ENCODE peak calls at places on chromosomes 6 and 20, in seven cellular contexts. P is D721Med; W is fibroblast of villous mesenchyme; G is neuronal stem cell; Y is iPS-NIHi11; A is HEK293T; X is naive thymus-derived CD4-positive, alpha-beta T cell. R is an unnamed sample.

GRCh38 chr6:127585123-127585522 is 8.1 kb downstream of the C6orf58 start:
- DNase-seq in A (no peak), P (no peak), G (no peak), Y (no peak), W (no peak), X (no peak), R (no peak)

GRCh38 chr6:134921980-134922313 is 28.0 kb downstream of the ALDH8A1 start:
- DNase-seq in X (no peak), P (no peak), A (no peak), Y (no peak), G (no peak), W (no peak), R (no peak)

GRCh38 chr6:11277275-11278206 is 45.1 kb upstream of the NEDD9 start:
- DNase-seq in A (no peak), X (no peak), Y (peak; percentile 81), P (no peak), G (peak; percentile 66), W (peak; percentile 87), R (peak; percentile 79)

GRCh38 chr6:116255246-116255800 is 1.4 kb upstream of the TSPYL4 start:
- DNase-seq in G (no peak), A (no peak), P (no peak), X (no peak), W (no peak), Y (no peak), R (peak; percentile 18)

GRCh38 chr6:39172377-39172757 is 56.9 kb downstream of the KCNK5 start:
- DNase-seq in A (no peak), Y (no peak), W (no peak), P (no peak), G (no peak), X (no peak), R (no peak)

GRCh38 chr6:139483082-139483481 is 108.6 kb upstream of the CITED2 start:
- DNase-seq in X (no peak), Y (peak; percentile 52), P (no peak), G (no peak), W (no peak), A (no peak), R (no peak)

GRCh38 chr6:35170166-35170565 is 29.0 kb upstream of the TCP11 start:
- DNase-seq in W (no peak), P (no peak), Y (no peak), G (no peak), A (no peak), X (no peak), R (peak; percentile 28)

GRCh38 chr6:4581468-4582420 is 194.5 kb upstream of the CDYL start:
- DNase-seq in X (no peak), G (no peak), A (no peak), W (peak; percentile 89), Y (no peak), P (no peak), R (peak; percentile 89)

GRCh38 chr20:24764825-24765224 is 184.2 kb upstream of the CST7 start:
- DNase-seq in G (no peak), A (no peak), X (no peak), Y (no peak), P (no peak), W (no peak), R (no peak)

GRCh38 chr6:139282684-139283083 is 9.1 kb downstream of the TXLNB start:
- DNase-seq in G (no peak), X (no peak), Y (no peak), W (no peak), P (no peak), A (no peak), R (no peak)

GRCh38 chr20:38021373-38021772 is 11.9 kb downstream of the TTI1 start:
- DNase-seq in X (no peak), W (peak; percentile 12), A (no peak), G (no peak), Y (no peak), P (no peak), R (peak; percentile 64)

GRCh38 chr6:129889580-129889979 is 28.5 kb upstream of the TMEM244 start:
- DNase-seq in X (no peak), W (peak; percentile 58), Y (no peak), P (no peak), A (no peak), G (no peak), R (peak; percentile 86)

GRCh38 chr20:3901028-3901746 is 12.0 kb downstream of the PANK2 start:
- DNase-seq in W (peak; percentile 59), P (no peak), G (no peak), Y (no peak), X (no peak), A (no peak), R (peak; percentile 60)

GRCh38 chr20:63544958-63545516 is 2.5 kb downstream of the SRMS start:
- DNase-seq in Y (no peak), P (no peak), X (no peak), A (no peak), W (no peak), G (no peak), R (no peak)

GRCh38 chr6:147463651-147464050 is 44.8 kb upstream of the SAMD5 start:
- DNase-seq in G (no peak), Y (no peak), X (no peak), P (no peak), W (no peak), A (no peak), R (no peak)

GRCh38 chr6:129345890-129346289 is 364.1 kb downstream of the ARHGAP18 start:
- DNase-seq in W (peak; percentile 18), A (no peak), P (no peak), Y (no peak), G (no peak), X (no peak), R (peak; percentile 81)

R was measured in iris pigment epithelial cell.